ENCODE peak calls at places on chromosomes 13 and 19, in five cellular contexts. L, X, C, I and U are unnamed samples.

GRCh38 chr19:7792286-7792685 is 29.2 kb downstream of the CLEC4M start:
- DNase-seq in L (no peak), X (no peak), C (no peak), I (no peak), U (no peak)

GRCh38 chr19:4801085-4801619 is 9.6 kb downstream of the FEM1A start:
- DNase-seq in L (no peak), X (no peak), C (no peak), I (no peak), U (no peak)

GRCh38 chr13:103282571-103283450 is 216.6 kb upstream of the SLC10A2 start:
- DNase-seq in L (peak; percentile 45), X (no peak), C (no peak), I (no peak), U (no peak)

GRCh38 chr19:29329460-29330134 is 116.6 kb upstream of the UQCRFS1 start:
- DNase-seq in L (peak; percentile 36), X (no peak), C (no peak), I (no peak), U (no peak)

GRCh38 chr13:105642511-105642958 is 892.9 kb downstream of the EFNB2 start:
- DNase-seq in L (peak; percentile 64), X (no peak), C (no peak), I (no peak), U (no peak)

GRCh38 chr13:45209229-45209628 is 8.4 kb upstream of the KCTD4 start:
- DNase-seq in L (peak; percentile 30), X (no peak), C (no peak), I (no peak), U (no peak)

GRCh38 chr13:52892925-52893324 is 44.5 kb upstream of the PCDH8 start:
- DNase-seq in L (no peak), X (no peak), C (no peak), I (no peak), U (no peak)

GRCh38 chr19:48711106-48711662 is 8.3 kb downstream of the MAMSTR start:
- DNase-seq in L (no peak), X (no peak), C (no peak), I (no peak), U (no peak)

GRCh38 chr19:58356236-58356970 is 3.1 kb upstream of the A1BG start:
- DNase-seq in L (no peak), X (no peak), C (no peak), I (peak; percentile 44), U (no peak)

GRCh38 chr19:58009666-58010301 is 7.2 kb upstream of the ZNF606 start:
- DNase-seq in L (peak; percentile 77), X (peak; percentile 61), C (peak; percentile 53), I (peak; percentile 87), U (peak; percentile 84)

GRCh38 chr19:17314007-17314589 is 4.7 kb downstream of the DDA1 start:
- DNase-seq in L (no peak), X (no peak), C (no peak), I (no peak), U (no peak)

GRCh38 chr13:113964251-113964995 is 9.5 kb downstream of the C13orf46 start:
- DNase-seq in L (no peak), X (no peak), C (no peak), I (no peak), U (no peak)

GRCh38 chr13:98004107-98004506 is 50.6 kb downstream of the IPO5 start:
- DNase-seq in L (no peak), X (no peak), C (no peak), I (no peak), U (no peak)

GRCh38 chr19:19900124-19900523 is 622 bp upstream of the ZNF93 start:
- DNase-seq in L (no peak), X (no peak), C (no peak), I (no peak), U (no peak)

GRCh38 chr19:30052122-30053075 is 110.4 kb downstream of the URI1 start:
- DNase-seq in L (no peak), X (no peak), C (no peak), I (no peak), U (no peak)

GRCh38 chr13:49472186-49472585 is 23.6 kb upstream of the PHF11 start:
- DNase-seq in L (no peak), X (no peak), C (no peak), I (no peak), U (no peak)

GRCh38 chr13:96849091-96849490 is 145.2 kb downstream of the OXGR1 start:
- DNase-seq in L (no peak), X (no peak), C (no peak), I (no peak), U (no peak)

GRCh38 chr19:53824134-53824611 is at the start of gene NLRP12:
- DNase-seq in L (no peak), X (peak; percentile 39), C (peak; percentile 60), I (no peak), U (no peak)

GRCh38 chr13:102395939-102396338 is 5.9 kb downstream of the FGF14 start:
- DNase-seq in L (no peak), X (no peak), C (no peak), I (no peak), U (no peak)

GRCh38 chr19:539429-540030 is 4.3 kb upstream of the GZMM start:
- DNase-seq in L (no peak), X (no peak), C (no peak), I (no peak), U (no peak)

GRCh38 chr13:94030415-94031119 is 448.9 kb downstream of the DCT start:
- DNase-seq in L (no peak), X (no peak), C (no peak), I (no peak), U (no peak)

GRCh38 chr19:52956917-52957316 is 5.8 kb downstream of the ZNF816 start:
- DNase-seq in L (no peak), X (no peak), C (no peak), I (no peak), U (no peak)

GRCh38 chr19:37007587-37008220 is 70.5 kb upstream of the ZNF420 start:
- DNase-seq in L (peak; percentile 61), X (no peak), C (no peak), I (peak; percentile 59), U (peak; percentile 13)

GRCh38 chr13:90049989-90050671 is 1297.4 kb upstream of the MIR17HG start:
- DNase-seq in L (no peak), X (no peak), C (no peak), I (no peak), U (no peak)

GRCh38 chr13:23828866-23829265 is 60.3 kb downstream of the MIPEP start:
- DNase-seq in L (no peak), X (no peak), C (no peak), I (no peak), U (no peak)

GRCh38 chr19:16626796-16627193 is 1.2 kb downstream of the MED26 start:
- DNase-seq in L (no peak), X (no peak), C (no peak), I (no peak), U (no peak)

GRCh38 chr19:39126312-39126561 is 651 bp downstream of the PAK4 start:
- DNase-seq in L (no peak), X (no peak), C (no peak), I (no peak), U (no peak)

GRCh38 chr19:12939292-12939606 is 840 bp downstream of the CALR start:
- DNase-seq in L (no peak), X (no peak), C (peak; percentile 51), I (peak; percentile 54), U (peak; percentile 28)

GRCh38 chr19:55645512-55645881 is 2.0 kb downstream of the ZNF581 start:
- DNase-seq in L (no peak), X (no peak), C (no peak), I (no peak), U (no peak)

GRCh38 chr19:55643003-55643732 is at the start of gene ZNF581:
- DNase-seq in L (peak; percentile 86), X (peak; percentile 66), C (peak; percentile 73), I (peak; percentile 84), U (peak; percentile 82)

GRCh38 chr19:55644191-55644833 is 863 bp downstream of the ZNF581 start:
- DNase-seq in L (no peak), X (no peak), C (no peak), I (no peak), U (no peak)

GRCh38 chr19:55643733-55644116 is 276 bp downstream of the ZNF581 start:
- DNase-seq in L (no peak), X (no peak), C (no peak), I (no peak), U (no peak)

GRCh38 chr19:55644842-55645511 is 1.5 kb downstream of the ZNF581 start:
- DNase-seq in L (no peak), X (no peak), C (no peak), I (no peak), U (no peak)
- H3K4me3 ChIP-seq in L (peak overlapping the region; percentile 63), X (peak overlapping the region; percentile 88), C (no peak overlapping the region), I (no peak overlapping the region), U (no peak overlapping the region)

DNA sequence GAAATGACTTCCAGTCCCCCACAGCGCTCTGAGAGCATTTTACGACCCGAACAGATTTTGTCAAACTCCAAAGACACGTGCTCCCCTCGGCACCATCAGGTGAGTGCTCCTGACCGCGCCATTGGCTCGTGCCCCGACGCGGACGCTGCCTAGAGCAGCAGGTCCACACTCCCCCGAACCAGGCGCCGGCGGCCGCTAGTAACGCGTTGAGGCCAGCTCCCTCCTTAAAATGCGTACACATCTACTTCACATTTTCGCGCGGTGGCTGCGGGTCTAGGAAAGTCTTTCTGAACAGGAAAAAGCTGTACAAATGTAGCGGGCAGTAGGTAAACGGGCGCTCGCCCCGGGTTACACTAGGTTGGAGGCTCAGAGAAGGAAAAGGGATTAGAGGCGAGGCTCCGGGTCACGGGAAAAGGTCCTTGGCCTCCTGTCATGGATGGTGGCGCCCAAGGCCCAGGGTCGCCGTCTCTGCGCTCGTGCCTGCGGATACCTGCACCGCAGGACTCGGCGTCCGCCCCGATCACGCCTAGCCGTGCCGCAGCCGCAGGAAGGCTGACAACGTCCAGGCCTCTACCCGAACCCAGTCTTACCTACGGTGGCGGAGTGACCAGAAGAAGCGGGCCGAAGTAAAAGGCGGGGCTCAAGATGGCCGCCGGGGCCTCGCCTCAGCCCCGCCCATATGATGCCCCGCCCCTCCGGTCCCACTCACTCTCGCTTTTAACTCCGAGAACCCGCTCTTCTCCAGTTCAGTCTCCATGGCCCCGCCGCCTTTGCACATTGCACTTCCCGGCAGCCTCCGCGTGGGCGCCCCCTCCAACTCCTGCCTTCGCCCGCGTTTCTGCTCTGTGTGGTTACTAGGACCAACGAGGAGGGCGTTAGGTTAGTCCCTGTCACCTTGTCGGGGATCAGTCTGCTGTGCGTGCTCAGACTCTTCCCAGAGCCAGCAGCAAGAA is at the start of gene ESD:
- DNase-seq in L (peak; percentile 90), X (peak; percentile 96), C (peak; percentile 93), I (peak; percentile 98), U (peak; percentile 95)
- TF ChIP-seq EP300 in L (no peak), X (peak; percentile 20), C (no peak), I (peak; percentile 11), U (no peak)

GRCh38 chr13:74289861-74290260 is 155.7 kb upstream of the KLF12 start:
- DNase-seq in L (no peak), X (no peak), C (no peak), I (no peak), U (no peak)
- H3K4me3 ChIP-seq in L (no peak overlapping the region), X (no peak overlapping the region), C (no peak overlapping the region), I (no peak overlapping the region), U (no peak overlapping the region)

GRCh38 chr13:60396783-60397692 is at the start of gene TDRD3:
- DNase-seq in L (peak; percentile 88), X (peak; percentile 69), C (peak; percentile 82), I (peak; percentile 87), U (peak; percentile 86)

GRCh38 chr13:60398949-60399589 is 2.0 kb downstream of the TDRD3 start:
- DNase-seq in L (no peak), X (no peak), C (no peak), I (no peak), U (peak; percentile 20)

GRCh38 chr13:60396008-60396782 is 825 bp upstream of the TDRD3 start:
- DNase-seq in L (peak; percentile 92), X (peak; percentile 78), C (peak; percentile 93), I (peak; percentile 89), U (peak; percentile 94)

GRCh38 chr13:60398438-60398891 is 1.4 kb downstream of the TDRD3 start:
- DNase-seq in L (no peak), X (no peak), C (no peak), I (no peak), U (no peak)

GRCh38 chr13:60397693-60398437 is 845 bp downstream of the TDRD3 start:
- DNase-seq in L (peak; percentile 49), X (peak; percentile 50), C (peak; percentile 56), I (peak; percentile 77), U (peak; percentile 66)
- TF ChIP-seq EP300 in L (no peak), X (no peak), C (no peak), I (no peak), U (no peak)